ENCODE peak calls at places on chromosome 21, in ten cellular contexts. One of them, this sample, is unnamed.

GRCh38 chr21:20045197-20045596 is 953.0 kb upstream of the NCAM2 start:
- DNase-seq in stomach: no peak
- DNase-seq in neural progenitor cell: no peak
- DNase-seq in tibial artery: no peak
- DNase-seq in cardiac muscle cell: no peak
- DNase-seq in fibroblast of lung: no peak
- DNase-seq in foreskin fibroblast: no peak
- DNase-seq in heart right ventricle: no peak
- DNase-seq in lower leg skin: no peak
- DNase-seq in Jurkat, Clone E6-1: no peak
- DNase-seq in this sample: no peak

GRCh38 chr21:37073417-37074194 is 552 bp downstream of the TTC3 start:
- DNase-seq in heart right ventricle: peak; percentile 53
- DNase-seq in fibroblast of lung: peak; percentile 63
- DNase-seq in foreskin fibroblast: peak; percentile 37
- DNase-seq in neural progenitor cell: peak; percentile 46
- DNase-seq in tibial artery: peak; percentile 83
- DNase-seq in stomach: peak; percentile 53
- DNase-seq in Jurkat, Clone E6-1: peak; percentile 49
- DNase-seq in lower leg skin: peak; percentile 94
- DNase-seq in cardiac muscle cell: peak; percentile 28
- DNase-seq in this sample: peak; percentile 37

GRCh38 chr21:29523646-29524045 is 224.9 kb downstream of the BACH1 start:
- DNase-seq in fibroblast of lung: peak; percentile 26
- DNase-seq in heart right ventricle: no peak
- DNase-seq in Jurkat, Clone E6-1: no peak
- DNase-seq in foreskin fibroblast: no peak
- DNase-seq in stomach: no peak
- DNase-seq in tibial artery: no peak
- DNase-seq in lower leg skin: no peak
- DNase-seq in cardiac muscle cell: no peak
- DNase-seq in neural progenitor cell: no peak
- DNase-seq in this sample: no peak

GRCh38 chr21:24844672-24845071 is 762.6 kb downstream of the MRPL39 start:
- DNase-seq in neural progenitor cell: no peak
- DNase-seq in cardiac muscle cell: no peak
- DNase-seq in tibial artery: no peak
- DNase-seq in stomach: no peak
- DNase-seq in foreskin fibroblast: no peak
- DNase-seq in lower leg skin: no peak
- DNase-seq in Jurkat, Clone E6-1: no peak
- DNase-seq in heart right ventricle: peak; percentile 11
- DNase-seq in fibroblast of lung: no peak
- DNase-seq in this sample: no peak

GRCh38 chr21:42991992-42992740 is 17.8 kb downstream of the PKNOX1 start:
- DNase-seq in Jurkat, Clone E6-1: no peak
- DNase-seq in tibial artery: peak; percentile 29
- DNase-seq in neural progenitor cell: no peak
- DNase-seq in lower leg skin: peak; percentile 86
- DNase-seq in heart right ventricle: peak; percentile 81
- DNase-seq in foreskin fibroblast: peak; percentile 92
- DNase-seq in stomach: no peak
- DNase-seq in cardiac muscle cell: peak; percentile 87
- DNase-seq in fibroblast of lung: peak; percentile 93
- DNase-seq in this sample: peak; percentile 95

GRCh38 chr21:20570824-20571232 is 427.4 kb upstream of the NCAM2 start:
- DNase-seq in Jurkat, Clone E6-1: no peak
- DNase-seq in cardiac muscle cell: no peak
- DNase-seq in tibial artery: no peak
- DNase-seq in stomach: no peak
- DNase-seq in heart right ventricle: no peak
- DNase-seq in lower leg skin: no peak
- DNase-seq in neural progenitor cell: peak; percentile 78
- DNase-seq in fibroblast of lung: no peak
- DNase-seq in foreskin fibroblast: no peak
- DNase-seq in this sample: peak; percentile 37

GRCh38 chr21:34187935-34188334 is 114.6 kb downstream of the MRPS6 start:
- DNase-seq in lower leg skin: no peak
- DNase-seq in stomach: no peak
- DNase-seq in neural progenitor cell: no peak
- DNase-seq in foreskin fibroblast: peak; percentile 23
- DNase-seq in heart right ventricle: no peak
- DNase-seq in Jurkat, Clone E6-1: no peak
- DNase-seq in tibial artery: peak; percentile 75
- DNase-seq in cardiac muscle cell: no peak
- DNase-seq in fibroblast of lung: peak; percentile 82
- DNase-seq in this sample: no peak

GRCh38 chr21:17466166-17466565 is 46.7 kb upstream of the CXADR start:
- DNase-seq in stomach: peak; percentile 41
- DNase-seq in lower leg skin: no peak
- DNase-seq in neural progenitor cell: no peak
- DNase-seq in heart right ventricle: no peak
- DNase-seq in foreskin fibroblast: peak; percentile 52
- DNase-seq in Jurkat, Clone E6-1: no peak
- DNase-seq in cardiac muscle cell: no peak
- DNase-seq in fibroblast of lung: peak; percentile 87
- DNase-seq in tibial artery: no peak
- DNase-seq in this sample: peak; percentile 71

DNA sequence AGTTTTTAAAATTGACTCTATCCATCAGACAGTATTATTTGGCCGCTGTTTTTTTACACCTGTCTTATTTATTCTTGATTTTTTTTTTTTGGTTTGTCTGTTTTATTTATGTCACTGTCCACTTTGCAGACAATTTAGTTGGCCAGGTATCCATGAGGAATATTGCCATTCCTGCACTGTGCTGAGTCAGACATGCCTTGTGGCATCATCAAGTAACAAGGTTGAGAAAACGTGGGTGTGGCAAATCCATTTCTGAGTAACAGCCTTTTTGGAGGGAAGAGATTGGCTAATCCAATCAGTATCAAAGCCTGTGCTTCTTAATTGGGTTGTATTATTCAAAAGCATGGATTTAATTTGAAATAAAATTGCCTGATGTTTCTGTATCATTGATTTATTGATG is 463.1 kb downstream of the USP25 start:
- DNase-seq in lower leg skin: no peak
- DNase-seq in fibroblast of lung: peak; percentile 82
- DNase-seq in cardiac muscle cell: no peak
- DNase-seq in foreskin fibroblast: peak; percentile 51
- DNase-seq in Jurkat, Clone E6-1: no peak
- DNase-seq in stomach: no peak
- DNase-seq in tibial artery: no peak
- DNase-seq in neural progenitor cell: no peak
- DNase-seq in heart right ventricle: no peak
- DNase-seq in this sample: peak; percentile 57
- H3K4me3 ChIP-seq in lower leg skin: no peak overlapping the region
- H3K4me3 ChIP-seq in fibroblast of lung: no peak overlapping the region
- H3K4me3 ChIP-seq in cardiac muscle cell: no peak overlapping the region
- H3K4me3 ChIP-seq in foreskin fibroblast: no peak overlapping the region
- H3K4me3 ChIP-seq in Jurkat, Clone E6-1: no peak overlapping the region
- H3K4me3 ChIP-seq in stomach: no peak overlapping the region
- H3K4me3 ChIP-seq in tibial artery: no peak overlapping the region
- H3K4me3 ChIP-seq in neural progenitor cell: no peak overlapping the region
- H3K4me3 ChIP-seq in heart right ventricle: no peak overlapping the region
- H3K4me3 ChIP-seq in this sample: no peak overlapping the region

DNA sequence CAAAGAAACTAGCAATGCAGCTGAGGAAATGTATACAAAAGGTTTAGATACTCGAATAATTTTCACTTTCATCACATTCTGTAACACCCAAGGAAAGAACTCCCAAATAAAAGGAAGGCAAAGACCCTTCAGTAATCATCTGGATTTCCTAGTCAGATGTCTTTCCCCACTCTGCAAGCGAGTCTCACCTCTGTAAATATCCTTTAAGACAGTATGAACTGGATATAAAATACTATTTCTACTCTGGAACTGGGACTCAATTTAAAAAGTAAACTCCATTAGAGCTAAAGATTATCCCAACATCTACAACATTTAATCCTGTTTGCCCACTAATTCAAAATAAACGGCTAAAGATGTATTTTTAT is 27.0 kb downstream of the C2CD2 start:
- DNase-seq in foreskin fibroblast: no peak
- DNase-seq in stomach: no peak
- DNase-seq in lower leg skin: no peak
- DNase-seq in tibial artery: no peak
- DNase-seq in Jurkat, Clone E6-1: no peak
- DNase-seq in neural progenitor cell: no peak
- DNase-seq in heart right ventricle: no peak
- DNase-seq in fibroblast of lung: no peak
- DNase-seq in cardiac muscle cell: no peak
- DNase-seq in this sample: no peak
- H3K4me3 ChIP-seq in foreskin fibroblast: peak overlapping the region; percentile 14
- H3K4me3 ChIP-seq in stomach: peak overlapping the region; percentile 38
- H3K4me3 ChIP-seq in lower leg skin: no peak overlapping the region
- H3K4me3 ChIP-seq in tibial artery: peak overlapping the region; percentile 44
- H3K4me3 ChIP-seq in Jurkat, Clone E6-1: peak overlapping the region; percentile 61
- H3K4me3 ChIP-seq in neural progenitor cell: no peak overlapping the region
- H3K4me3 ChIP-seq in heart right ventricle: peak overlapping the region; percentile 39
- H3K4me3 ChIP-seq in fibroblast of lung: peak overlapping the region; percentile 50
- H3K4me3 ChIP-seq in cardiac muscle cell: no peak overlapping the region
- H3K4me3 ChIP-seq in this sample: no peak overlapping the region

GRCh38 chr21:45481566-45481965 is 60.7 kb downstream of the SLC19A1 start:
- DNase-seq in stomach: no peak
- DNase-seq in fibroblast of lung: no peak
- DNase-seq in heart right ventricle: no peak
- DNase-seq in Jurkat, Clone E6-1: no peak
- DNase-seq in foreskin fibroblast: no peak
- DNase-seq in tibial artery: no peak
- DNase-seq in cardiac muscle cell: no peak
- DNase-seq in neural progenitor cell: no peak
- DNase-seq in lower leg skin: no peak
- DNase-seq in this sample: no peak

GRCh38 chr21:45481977-45482898 is 60.0 kb downstream of the SLC19A1 start:
- DNase-seq in neural progenitor cell: no peak
- DNase-seq in Jurkat, Clone E6-1: no peak
- DNase-seq in fibroblast of lung: no peak
- DNase-seq in tibial artery: no peak
- DNase-seq in foreskin fibroblast: no peak
- DNase-seq in lower leg skin: no peak
- DNase-seq in heart right ventricle: no peak
- DNase-seq in cardiac muscle cell: no peak
- DNase-seq in stomach: no peak
- DNase-seq in this sample: no peak

GRCh38 chr21:45484318-45484717 is 57.9 kb downstream of the SLC19A1 start:
- DNase-seq in fibroblast of lung: no peak
- DNase-seq in heart right ventricle: no peak
- DNase-seq in tibial artery: no peak
- DNase-seq in Jurkat, Clone E6-1: no peak
- DNase-seq in neural progenitor cell: no peak
- DNase-seq in lower leg skin: no peak
- DNase-seq in cardiac muscle cell: no peak
- DNase-seq in stomach: no peak
- DNase-seq in foreskin fibroblast: no peak
- DNase-seq in this sample: no peak

GRCh38 chr21:45480701-45481500 is 61.3 kb downstream of the SLC19A1 start:
- DNase-seq in tibial artery: no peak
- DNase-seq in stomach: no peak
- DNase-seq in fibroblast of lung: no peak
- DNase-seq in cardiac muscle cell: no peak
- DNase-seq in neural progenitor cell: no peak
- DNase-seq in Jurkat, Clone E6-1: no peak
- DNase-seq in lower leg skin: no peak
- DNase-seq in heart right ventricle: no peak
- DNase-seq in foreskin fibroblast: no peak
- DNase-seq in this sample: no peak

DNA sequence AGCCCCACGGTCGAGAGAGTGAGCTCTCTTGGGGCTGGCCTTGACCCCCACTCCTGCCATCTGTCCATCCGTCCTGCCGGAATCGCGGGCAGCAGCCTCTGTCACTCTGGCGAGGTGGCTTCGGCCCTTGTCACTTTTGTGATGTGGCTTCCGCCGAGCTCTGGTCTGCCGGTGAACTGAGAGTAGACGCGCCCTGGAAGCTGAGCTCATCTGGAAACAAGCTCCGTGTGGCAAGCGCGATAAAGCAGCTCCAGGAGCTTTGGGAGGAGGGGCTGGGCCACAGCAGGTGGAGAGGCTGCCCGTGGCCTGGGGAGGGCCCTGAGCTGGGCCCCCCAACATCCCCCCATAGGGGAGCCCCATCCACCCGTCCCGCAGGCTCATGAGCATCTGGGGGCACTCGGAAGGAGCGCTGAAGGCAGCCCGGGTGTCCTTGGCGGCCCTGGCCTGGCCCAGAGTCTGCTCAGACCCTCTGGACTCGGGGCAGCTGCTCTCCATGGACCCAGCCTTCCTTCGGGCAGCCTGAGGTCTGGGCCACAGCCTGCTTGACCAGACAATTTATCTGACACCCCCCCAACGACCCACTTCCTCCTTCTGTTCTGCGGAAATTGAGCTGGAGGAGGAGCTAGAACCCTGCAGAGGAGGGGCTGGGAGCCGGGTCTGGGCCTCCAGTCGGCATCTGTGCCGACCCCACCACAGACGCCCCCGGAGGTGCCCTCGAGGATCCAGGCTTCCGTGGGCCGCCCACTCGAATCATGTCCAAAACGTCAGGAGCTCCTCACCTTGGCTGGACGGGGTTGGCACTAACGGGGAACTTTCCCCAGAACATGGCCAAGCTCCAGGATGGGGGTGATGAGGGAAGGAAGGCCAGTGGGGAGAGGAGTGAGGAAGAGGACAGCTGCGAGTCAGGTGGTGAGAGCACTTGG is 59.1 kb downstream of the SLC19A1 start:
- DNase-seq in neural progenitor cell: no peak
- DNase-seq in cardiac muscle cell: no peak
- DNase-seq in stomach: no peak
- DNase-seq in fibroblast of lung: no peak
- DNase-seq in tibial artery: no peak
- DNase-seq in foreskin fibroblast: no peak
- DNase-seq in heart right ventricle: no peak
- DNase-seq in Jurkat, Clone E6-1: no peak
- DNase-seq in lower leg skin: no peak
- DNase-seq in this sample: no peak
- H3K4me3 ChIP-seq in neural progenitor cell: no peak overlapping the region
- H3K4me3 ChIP-seq in cardiac muscle cell: no peak overlapping the region
- H3K4me3 ChIP-seq in stomach: peak overlapping the region; percentile 3
- H3K4me3 ChIP-seq in fibroblast of lung: no peak overlapping the region
- H3K4me3 ChIP-seq in tibial artery: no peak overlapping the region
- H3K4me3 ChIP-seq in foreskin fibroblast: no peak overlapping the region
- H3K4me3 ChIP-seq in heart right ventricle: peak overlapping the region; percentile 11
- H3K4me3 ChIP-seq in Jurkat, Clone E6-1: no peak overlapping the region
- H3K4me3 ChIP-seq in lower leg skin: no peak overlapping the region
- H3K4me3 ChIP-seq in this sample: no peak overlapping the region

GRCh38 chr21:14541840-14542495 is 4.1 kb downstream of the SAMSN1 start:
- DNase-seq in lower leg skin: no peak
- DNase-seq in Jurkat, Clone E6-1: no peak
- DNase-seq in fibroblast of lung: no peak
- DNase-seq in tibial artery: no peak
- DNase-seq in stomach: no peak
- DNase-seq in heart right ventricle: no peak
- DNase-seq in cardiac muscle cell: no peak
- DNase-seq in foreskin fibroblast: no peak
- DNase-seq in neural progenitor cell: no peak
- DNase-seq in this sample: peak; percentile 63

GRCh38 chr21:14542638-14543037 is 3.5 kb downstream of the SAMSN1 start:
- DNase-seq in foreskin fibroblast: no peak
- DNase-seq in cardiac muscle cell: no peak
- DNase-seq in Jurkat, Clone E6-1: no peak
- DNase-seq in stomach: no peak
- DNase-seq in lower leg skin: no peak
- DNase-seq in tibial artery: no peak
- DNase-seq in heart right ventricle: no peak
- DNase-seq in neural progenitor cell: no peak
- DNase-seq in fibroblast of lung: no peak
- DNase-seq in this sample: no peak

GRCh38 chr21:14547834-14548513 is 1.9 kb upstream of the SAMSN1 start:
- DNase-seq in heart right ventricle: no peak
- DNase-seq in lower leg skin: no peak
- DNase-seq in stomach: no peak
- DNase-seq in cardiac muscle cell: no peak
- DNase-seq in fibroblast of lung: no peak
- DNase-seq in neural progenitor cell: no peak
- DNase-seq in foreskin fibroblast: no peak
- DNase-seq in Jurkat, Clone E6-1: no peak
- DNase-seq in tibial artery: no peak
- DNase-seq in this sample: peak; percentile 44

GRCh38 chr21:14545906-14546480 is at the start of gene SAMSN1:
- DNase-seq in stomach: peak; percentile 34
- DNase-seq in neural progenitor cell: no peak
- DNase-seq in heart right ventricle: no peak
- DNase-seq in Jurkat, Clone E6-1: peak; percentile 90
- DNase-seq in foreskin fibroblast: no peak
- DNase-seq in tibial artery: no peak
- DNase-seq in lower leg skin: no peak
- DNase-seq in cardiac muscle cell: no peak
- DNase-seq in fibroblast of lung: no peak
- DNase-seq in this sample: peak; percentile 45

GRCh38 chr21:14543983-14544382 is 2.1 kb downstream of the SAMSN1 start:
- DNase-seq in heart right ventricle: no peak
- DNase-seq in stomach: no peak
- DNase-seq in fibroblast of lung: no peak
- DNase-seq in neural progenitor cell: no peak
- DNase-seq in lower leg skin: no peak
- DNase-seq in Jurkat, Clone E6-1: no peak
- DNase-seq in tibial artery: no peak
- DNase-seq in cardiac muscle cell: no peak
- DNase-seq in foreskin fibroblast: no peak
- DNase-seq in this sample: no peak
- H3K4me3 ChIP-seq in heart right ventricle: peak overlapping the region; percentile 22
- H3K4me3 ChIP-seq in stomach: peak overlapping the region; percentile 32
- H3K4me3 ChIP-seq in fibroblast of lung: no peak overlapping the region
- H3K4me3 ChIP-seq in neural progenitor cell: no peak overlapping the region
- H3K4me3 ChIP-seq in lower leg skin: peak overlapping the region; percentile 17
- H3K4me3 ChIP-seq in Jurkat, Clone E6-1: no peak overlapping the region
- H3K4me3 ChIP-seq in tibial artery: no peak overlapping the region
- H3K4me3 ChIP-seq in cardiac muscle cell: no peak overlapping the region
- H3K4me3 ChIP-seq in foreskin fibroblast: no peak overlapping the region
- H3K4me3 ChIP-seq in this sample: no peak overlapping the region